ENCODE peak calls at places on chromosomes 12 and 14, in six cellular contexts. K is HCT116, A is stomach, I is GM23338, N is H9, P is PC-3. W is an unnamed sample.

GRCh38 chr12:123928897-123929296 is 43.7 kb downstream of the CCDC92 start:
- DNase-seq in K (no peak), A (no peak), P (no peak), I (no peak), N (no peak), W (no peak)

GRCh38 chr12:129563266-129563665 is 340.6 kb downstream of the TMEM132D start:
- DNase-seq in P (no peak), I (no peak), K (no peak), A (no peak), N (no peak), W (no peak)

GRCh38 chr12:55996201-55996714 is 818 bp upstream of the SUOX start:
- DNase-seq in I (peak; percentile 77), P (peak; percentile 75), A (peak; percentile 67), N (peak; percentile 48), K (no peak), W (peak; percentile 78)

GRCh38 chr14:52551696-52552062 is 626 bp downstream of the TXNDC16 start:
- DNase-seq in N (no peak), K (no peak), P (peak; percentile 48), A (no peak), I (no peak), W (peak; percentile 16)

GRCh38 chr12:6263931-6264330 is 46.6 kb upstream of the PLEKHG6 start:
- DNase-seq in K (no peak), A (no peak), I (no peak), P (no peak), N (no peak), W (no peak)

GRCh38 chr14:82504894-82505293 is 971.2 kb upstream of the SEL1L start:
- DNase-seq in N (no peak), K (no peak), P (no peak), I (no peak), A (no peak), W (no peak)

GRCh38 chr12:129635003-129635685 is 268.7 kb downstream of the TMEM132D start:
- DNase-seq in A (no peak), P (no peak), K (no peak), N (peak; percentile 67), I (peak; percentile 34), W (no peak)

GRCh38 chr14:20631821-20632389 is 9.6 kb downstream of the OR6S1 start:
- DNase-seq in N (peak; percentile 74), A (peak; percentile 69), I (peak; percentile 68), P (peak; percentile 81), K (no peak), W (peak; percentile 27)

GRCh38 chr12:93441111-93441616 is 583 bp downstream of the UBE2N start:
- DNase-seq in A (peak; percentile 31), K (no peak), N (peak; percentile 38), P (peak; percentile 12), I (peak; percentile 45), W (peak; percentile 52)

GRCh38 chr14:37697489-37698121 is 102.2 kb downstream of the TTC6 start:
- DNase-seq in A (no peak), N (no peak), P (peak; percentile 89), I (no peak), K (no peak), W (no peak)

GRCh38 chr12:51389302-51389999 is 1.8 kb downstream of the GALNT6 start:
- DNase-seq in I (no peak), N (no peak), P (peak; percentile 78), A (peak; percentile 58), K (no peak), W (peak; percentile 70)

GRCh38 chr14:44979740-44980346 is 17.9 kb downstream of the TOGARAM1 start:
- DNase-seq in I (no peak), N (no peak), A (peak; percentile 72), P (no peak), K (no peak), W (no peak)

GRCh38 chr12:15122349-15122748 is 98.9 kb downstream of the RERG start:
- DNase-seq in A (no peak), N (no peak), I (no peak), P (no peak), K (no peak), W (no peak)

GRCh38 chr12:99024191-99024590 is 379.1 kb downstream of the APAF1 start:
- DNase-seq in K (no peak), I (no peak), P (no peak), A (no peak), N (no peak), W (no peak)

GRCh38 chr14:103547941-103548462 is 14.5 kb downstream of the BAG5 start:
- DNase-seq in P (no peak), N (no peak), K (no peak), I (no peak), A (no peak), W (no peak)

GRCh38 chr12:130715996-130716917 is at the start of gene RIMBP2:
- DNase-seq in K (no peak), P (no peak), I (peak; percentile 75), N (peak; percentile 83), A (peak; percentile 14), W (no peak)

GRCh38 chr14:32453857-32454810 is 125.0 kb downstream of the AKAP6 start:
- DNase-seq in P (no peak), K (no peak), I (no peak), A (no peak), N (no peak), W (no peak)

GRCh38 chr12:102568151-102568815 is 87.9 kb upstream of the IGF1 start:
- DNase-seq in K (no peak), P (no peak), A (no peak), I (no peak), N (no peak), W (no peak)

GRCh38 chr12:116881325-116881866 is at the start of gene HRK:
- DNase-seq in N (peak; percentile 74), I (peak; percentile 74), K (no peak), A (no peak), P (no peak), W (peak; percentile 7)

GRCh38 chr12:116880213-116880816 is 926 bp downstream of the HRK start:
- DNase-seq in P (no peak), K (no peak), A (no peak), N (peak; percentile 38), I (peak; percentile 32), W (no peak)

GRCh38 chr12:116880817-116881324 is 370 bp downstream of the HRK start:
- DNase-seq in K (no peak), N (peak; percentile 81), P (peak; percentile 72), A (peak; percentile 49), I (peak; percentile 81), W (peak; percentile 49)

GRCh38 chr12:116881867-116882507 is 746 bp upstream of the HRK start:
- DNase-seq in K (no peak), I (peak; percentile 32), N (no peak), A (no peak), P (no peak), W (no peak)

DNA sequence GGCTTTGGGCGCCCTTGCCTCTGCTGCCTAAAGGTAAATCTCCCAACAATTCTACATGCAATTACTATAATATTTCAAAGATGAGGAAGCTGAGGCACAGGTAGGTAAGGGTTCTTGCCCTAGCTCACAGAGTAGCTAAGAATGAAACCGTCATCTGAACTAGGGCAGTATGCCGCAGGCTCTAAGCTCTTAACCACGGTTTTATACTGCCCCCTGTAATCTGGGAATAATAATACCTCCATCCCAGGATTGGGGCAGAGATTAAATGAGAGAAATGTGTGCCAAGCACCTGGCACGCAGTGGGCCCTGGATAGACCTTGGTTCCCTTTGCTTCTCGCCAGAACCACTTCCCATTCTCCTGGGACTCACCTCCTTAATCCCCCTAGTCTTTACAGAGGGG is 1.5 kb upstream of the HRK start:
- DNase-seq in I (peak; percentile 71), N (peak; percentile 48), K (no peak), P (peak; percentile 70), A (no peak), W (no peak)
- TF ChIP-seq CTCF in I (peak; percentile 50), N (peak; percentile 52), K (peak; percentile 74), P (peak; percentile 65), A (no peak), W (no peak)

GRCh38 chr14:26395726-26396125 is 202.1 kb downstream of the NOVA1 start:
- DNase-seq in K (no peak), P (no peak), I (no peak), N (no peak), A (no peak), W (no peak)

GRCh38 chr14:26389646-26390508 is 208.0 kb downstream of the NOVA1 start:
- DNase-seq in N (no peak), A (no peak), P (peak; percentile 18), I (no peak), K (no peak), W (no peak)

GRCh38 chr14:26398616-26399015 is 199.2 kb downstream of the NOVA1 start:
- DNase-seq in K (no peak), A (no peak), P (no peak), I (no peak), N (no peak), W (no peak)

GRCh38 chr14:26392498-26392897 is 205.3 kb downstream of the NOVA1 start:
- DNase-seq in N (no peak), I (peak; percentile 17), A (no peak), P (no peak), K (no peak), W (no peak)

GRCh38 chr14:26394114-26394855 is 203.5 kb downstream of the NOVA1 start:
- DNase-seq in N (peak; percentile 34), P (peak; percentile 59), A (peak; percentile 34), K (no peak), I (peak; percentile 43), W (no peak)
- TF ChIP-seq CTCF in N (peak; percentile 51), P (peak; percentile 68), A (peak; percentile 18), K (no peak), I (peak; percentile 60), W (no peak)

DNA sequence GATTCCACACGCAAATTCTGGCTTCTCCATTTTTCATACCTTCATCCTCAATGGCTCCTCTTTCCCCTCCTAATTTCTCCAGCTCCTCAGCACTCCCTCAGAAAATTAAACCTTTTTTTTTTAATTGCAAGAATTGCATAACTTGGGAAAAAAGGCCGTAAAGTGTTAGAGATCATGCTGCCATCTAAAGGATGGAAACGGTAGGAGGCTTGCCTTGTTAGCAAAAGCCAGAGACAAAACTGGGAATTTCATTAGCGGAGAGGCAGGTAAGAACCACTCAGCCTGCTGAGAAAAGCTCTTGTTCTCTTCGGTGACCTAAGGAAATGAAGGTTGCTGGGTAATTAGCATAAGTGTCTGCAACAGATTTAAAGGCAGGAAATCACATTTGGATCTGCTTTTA is 204.3 kb downstream of the AEBP2 start:
- DNase-seq in K (peak; percentile 39), I (peak; percentile 94), N (peak; percentile 73), A (no peak), P (peak; percentile 50), W (no peak)
- TF ChIP-seq CTCF in K (peak; percentile 24), I (peak; percentile 79), N (peak; percentile 73), A (no peak), P (peak; percentile 64), W (no peak)

DNA sequence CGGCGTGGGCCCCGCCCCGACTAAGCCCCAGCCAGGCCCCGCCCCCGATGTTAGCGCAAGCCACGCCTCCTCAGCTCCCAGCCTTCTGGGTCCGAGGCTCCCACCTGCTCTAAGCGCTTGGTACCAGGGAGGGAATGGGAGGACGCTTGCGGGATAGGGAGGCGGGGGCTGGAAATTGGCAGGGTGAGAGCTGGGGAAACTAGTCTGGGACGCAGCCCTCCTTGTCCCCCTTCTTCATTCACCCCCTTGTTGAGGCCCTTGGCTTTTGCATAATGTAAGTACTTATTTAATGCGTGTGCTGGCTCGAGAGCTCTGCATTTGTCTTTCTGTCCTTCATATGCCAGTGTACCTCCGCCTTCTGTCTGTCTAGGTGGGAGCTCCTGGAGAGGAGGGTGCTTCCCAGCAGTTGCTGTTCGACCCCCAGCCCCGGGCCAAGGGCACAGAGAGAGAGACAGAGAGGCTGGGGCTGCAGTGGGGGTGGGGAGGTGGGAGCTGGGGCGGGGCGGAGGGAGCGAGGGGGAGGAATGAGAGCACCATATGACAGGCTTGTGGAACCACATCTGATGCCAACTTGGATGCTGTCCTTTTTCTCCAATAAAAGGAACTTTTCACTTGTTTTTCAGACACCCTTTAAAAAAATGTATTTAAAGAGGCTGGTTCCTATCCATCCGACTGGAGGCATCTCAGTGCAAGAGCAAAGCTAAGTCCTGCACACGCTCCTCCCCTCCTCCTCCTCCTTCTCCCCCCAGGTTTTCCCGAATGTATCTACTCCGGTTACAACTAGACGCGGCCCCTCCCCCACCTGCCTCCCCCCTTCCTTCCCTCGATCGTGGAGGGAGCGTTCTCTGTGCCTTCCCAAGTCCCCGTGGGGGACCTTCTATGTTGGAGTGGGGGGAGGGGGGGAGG is 25.6 kb upstream of the MAP1LC3B2 start:
- DNase-seq in K (peak; percentile 62), N (peak; percentile 95), I (peak; percentile 94), A (peak; percentile 79), P (peak; percentile 81), W (peak; percentile 86)
- TF ChIP-seq CTCF in K (no peak), N (no peak), I (no peak), A (no peak), P (no peak), W (no peak)